ENCODE peak calls at places on chromosomes 3 and 15, in five cellular contexts. One of them, this sample, is unnamed.
A peak's percentile ranks its signal among the peaks of the same experiment; 100 is the strongest.

GRCh38 chr15:66729339-66729951 is 27.4 kb downstream of the SMAD6 start:
- DNase-seq in ovary: no peak
- DNase-seq in spleen: no peak
- DNase-seq in A549: no peak
- DNase-seq in transverse colon: no peak
- DNase-seq in this sample: no peak

GRCh38 chr15:31446546-31446945 is 119.9 kb downstream of the KLF13 start:
- DNase-seq in A549: no peak
- DNase-seq in transverse colon: no peak
- DNase-seq in ovary: no peak
- DNase-seq in spleen: peak; percentile 35
- DNase-seq in this sample: no peak

GRCh38 chr3:181966387-181966786 is 254.7 kb downstream of the SOX2 start:
- DNase-seq in spleen: no peak
- DNase-seq in transverse colon: no peak
- DNase-seq in ovary: no peak
- DNase-seq in A549: no peak
- DNase-seq in this sample: no peak

GRCh38 chr3:123349566-123350450 is 99.1 kb downstream of the ADCY5 start:
- DNase-seq in A549: no peak
- DNase-seq in ovary: peak; percentile 28
- DNase-seq in transverse colon: no peak
- DNase-seq in spleen: peak; percentile 48
- DNase-seq in this sample: no peak

GRCh38 chr15:26261966-26262365 is 398.8 kb upstream of the ATP10A start:
- DNase-seq in spleen: no peak
- DNase-seq in ovary: no peak
- DNase-seq in A549: no peak
- DNase-seq in transverse colon: no peak
- DNase-seq in this sample: no peak

GRCh38 chr15:98597666-98598065 is 50.7 kb upstream of the IGF1R start:
- DNase-seq in A549: no peak
- DNase-seq in transverse colon: no peak
- DNase-seq in spleen: no peak
- DNase-seq in ovary: no peak
- DNase-seq in this sample: no peak

GRCh38 chr3:97687734-97688133 is 76.8 kb upstream of the ARL6 start:
- DNase-seq in A549: no peak
- DNase-seq in ovary: no peak
- DNase-seq in transverse colon: no peak
- DNase-seq in spleen: no peak
- DNase-seq in this sample: no peak

GRCh38 chr3:62119139-62119538 is 254.2 kb downstream of the FEZF2 start:
- DNase-seq in ovary: no peak
- DNase-seq in transverse colon: no peak
- DNase-seq in spleen: no peak
- DNase-seq in A549: no peak
- DNase-seq in this sample: no peak

GRCh38 chr3:191366675-191367074 is 36.3 kb upstream of the UTS2B start:
- DNase-seq in spleen: no peak
- DNase-seq in ovary: no peak
- DNase-seq in transverse colon: no peak
- DNase-seq in A549: no peak
- DNase-seq in this sample: no peak

GRCh38 chr3:23402728-23403505 is 199.8 kb downstream of the UBE2E2 start:
- DNase-seq in transverse colon: no peak
- DNase-seq in A549: no peak
- DNase-seq in spleen: no peak
- DNase-seq in ovary: no peak
- DNase-seq in this sample: no peak

DNA sequence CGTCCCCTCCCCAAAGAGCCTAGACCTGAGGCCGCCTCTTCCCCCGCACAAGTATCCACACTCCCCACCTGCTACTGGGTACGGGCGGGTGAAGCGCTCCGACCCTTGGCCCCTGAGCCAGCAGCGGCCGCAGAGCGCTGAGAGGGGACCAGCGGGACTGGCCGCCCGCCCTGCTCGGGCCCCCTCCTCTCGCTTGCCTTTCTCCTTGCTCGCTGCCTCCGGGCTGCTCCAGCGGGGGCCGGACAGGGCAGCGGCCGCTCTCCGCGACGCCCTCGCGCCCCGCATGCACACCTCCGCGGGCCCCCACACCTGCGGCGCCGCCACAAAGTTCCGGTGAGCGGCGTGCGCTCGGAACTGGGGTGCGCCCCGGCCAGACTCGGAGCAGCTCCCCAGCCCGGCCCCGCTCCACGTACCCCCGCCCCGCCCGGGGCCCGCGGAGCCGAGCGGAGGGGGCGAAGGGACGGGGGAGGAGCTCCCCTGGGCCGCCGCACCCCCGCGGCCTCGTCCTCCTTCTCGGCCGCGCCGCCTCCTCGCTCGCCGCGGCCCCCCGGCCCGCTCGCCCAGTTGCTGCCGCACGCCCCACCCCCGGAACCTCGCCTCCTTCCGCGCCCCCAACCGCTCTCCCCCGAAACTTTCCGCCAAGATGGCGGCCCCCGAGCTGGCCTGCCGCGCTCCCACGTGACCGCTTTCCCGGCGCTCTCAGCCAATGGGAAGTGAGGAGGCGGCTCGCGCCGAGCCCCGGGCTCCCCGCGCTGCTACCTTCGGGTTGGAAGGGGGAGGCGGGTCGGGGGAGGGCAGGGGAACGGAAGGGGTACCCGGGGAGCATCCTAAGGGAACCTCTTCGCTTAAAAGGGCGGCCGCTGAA is 704 bp downstream of the DLG1 start:
- DNase-seq in ovary: peak; percentile 91
- DNase-seq in A549: peak; percentile 83
- DNase-seq in transverse colon: peak; percentile 92
- DNase-seq in spleen: peak; percentile 97
- DNase-seq in this sample: peak; percentile 91
- TF ChIP-seq POLR2A in ovary: no peak
- TF ChIP-seq POLR2A in A549: peak; percentile 37
- TF ChIP-seq POLR2A in transverse colon: peak; percentile 31
- TF ChIP-seq POLR2A in spleen: no peak
- TF ChIP-seq POLR2A in this sample: no peak

GRCh38 chr3:197002701-197003454 is 26.7 kb downstream of the MELTF start:
- DNase-seq in A549: peak; percentile 64
- DNase-seq in ovary: peak; percentile 88
- DNase-seq in spleen: peak; percentile 96
- DNase-seq in transverse colon: peak; percentile 91
- DNase-seq in this sample: peak; percentile 92
- H3K4me3 ChIP-seq in A549: peak overlapping the region; percentile 54
- H3K4me3 ChIP-seq in ovary: peak overlapping the region; percentile 56
- H3K4me3 ChIP-seq in spleen: peak overlapping the region; percentile 35
- H3K4me3 ChIP-seq in transverse colon: peak overlapping the region; percentile 54
- H3K4me3 ChIP-seq in this sample: peak overlapping the region; percentile 61

GRCh38 chr15:29671308-29671981 is 150.8 kb downstream of the TJP1 start:
- DNase-seq in ovary: no peak
- DNase-seq in spleen: no peak
- DNase-seq in A549: no peak
- DNase-seq in transverse colon: no peak
- DNase-seq in this sample: no peak
- TF ChIP-seq POLR2A in ovary: no peak
- TF ChIP-seq POLR2A in spleen: no peak
- TF ChIP-seq POLR2A in A549: no peak
- TF ChIP-seq POLR2A in transverse colon: peak; percentile 43
- TF ChIP-seq POLR2A in this sample: no peak

GRCh38 chr3:76684946-76685345 is 355.0 kb upstream of the ROBO2 start:
- DNase-seq in transverse colon: no peak
- DNase-seq in ovary: no peak
- DNase-seq in A549: no peak
- DNase-seq in spleen: no peak
- DNase-seq in this sample: no peak

GRCh38 chr3:76683256-76683655 is 356.6 kb upstream of the ROBO2 start:
- DNase-seq in transverse colon: no peak
- DNase-seq in ovary: no peak
- DNase-seq in A549: no peak
- DNase-seq in spleen: no peak
- DNase-seq in this sample: no peak

GRCh38 chr3:76687019-76687418 is 352.9 kb upstream of the ROBO2 start:
- DNase-seq in transverse colon: no peak
- DNase-seq in spleen: no peak
- DNase-seq in A549: no peak
- DNase-seq in ovary: no peak
- DNase-seq in this sample: no peak

DNA sequence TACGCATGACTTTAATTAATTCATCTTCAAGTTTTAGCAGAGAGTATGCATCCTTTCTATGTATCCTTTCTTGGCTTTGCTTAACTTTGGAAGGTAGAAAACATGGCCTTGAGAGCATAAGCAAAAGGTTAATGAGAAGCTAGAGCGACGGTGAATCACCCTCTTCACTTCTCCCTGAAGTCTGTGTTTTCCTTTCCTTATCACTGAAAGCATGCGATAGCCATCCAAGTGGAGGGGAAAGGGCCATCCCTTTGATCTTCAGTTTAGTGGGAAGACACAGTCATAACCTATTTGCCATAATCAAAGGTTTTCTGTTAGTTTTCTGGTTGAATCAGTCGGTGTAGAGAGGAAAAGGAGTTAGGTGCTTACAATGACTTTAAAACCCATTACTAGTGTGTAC is 354.0 kb upstream of the ROBO2 start:
- DNase-seq in A549: peak; percentile 4
- DNase-seq in ovary: no peak
- DNase-seq in transverse colon: no peak
- DNase-seq in spleen: no peak
- DNase-seq in this sample: no peak
- H3K4me3 ChIP-seq in A549: no peak overlapping the region
- H3K4me3 ChIP-seq in ovary: no peak overlapping the region
- H3K4me3 ChIP-seq in transverse colon: no peak overlapping the region
- H3K4me3 ChIP-seq in spleen: no peak overlapping the region
- H3K4me3 ChIP-seq in this sample: no peak overlapping the region

GRCh38 chr3:71392277-71392676 is 191.3 kb downstream of the FOXP1 start:
- DNase-seq in A549: no peak
- DNase-seq in transverse colon: no peak
- DNase-seq in ovary: no peak
- DNase-seq in spleen: no peak
- DNase-seq in this sample: no peak

GRCh38 chr3:71389191-71389590 is 194.3 kb downstream of the FOXP1 start:
- DNase-seq in transverse colon: peak; percentile 32
- DNase-seq in ovary: no peak
- DNase-seq in A549: no peak
- DNase-seq in spleen: no peak
- DNase-seq in this sample: no peak

GRCh38 chr3:71391361-71391760 is 192.2 kb downstream of the FOXP1 start:
- DNase-seq in spleen: no peak
- DNase-seq in transverse colon: no peak
- DNase-seq in ovary: no peak
- DNase-seq in A549: no peak
- DNase-seq in this sample: no peak

GRCh38 chr3:71388535-71389120 is 194.9 kb downstream of the FOXP1 start:
- DNase-seq in ovary: no peak
- DNase-seq in A549: no peak
- DNase-seq in transverse colon: no peak
- DNase-seq in spleen: no peak
- DNase-seq in this sample: no peak

DNA sequence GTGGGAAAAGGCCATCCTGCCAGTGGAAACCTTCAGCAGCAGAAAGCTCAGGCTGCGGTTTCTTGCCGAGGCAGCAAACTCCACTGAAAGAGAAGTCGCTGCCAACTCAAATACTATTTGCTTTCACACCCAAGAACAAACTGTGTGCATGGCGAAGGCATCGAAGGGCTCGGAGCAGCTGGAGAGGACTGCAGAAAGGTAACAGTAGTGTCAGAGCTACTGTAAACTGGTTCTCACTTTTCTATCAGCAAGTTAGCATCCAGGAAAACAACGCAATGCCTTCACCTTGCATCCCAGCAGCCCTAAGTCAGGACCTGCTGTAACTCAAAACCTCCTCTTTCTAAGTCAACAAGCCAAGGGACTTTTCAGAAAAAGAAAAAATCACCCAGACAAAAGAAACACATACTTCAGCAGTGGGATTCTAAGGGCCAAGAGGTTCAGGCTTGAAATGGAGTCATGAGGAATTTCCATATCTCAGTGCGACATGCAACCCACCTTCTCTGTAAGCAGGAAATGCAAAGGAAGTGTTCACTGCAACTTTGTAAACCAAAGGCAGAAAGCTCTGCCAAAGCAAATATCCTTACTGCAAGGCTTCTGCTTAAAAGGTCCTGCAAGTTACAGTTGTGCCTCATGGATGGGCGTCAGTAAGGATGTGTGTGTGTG is 193.5 kb downstream of the FOXP1 start:
- DNase-seq in spleen: peak; percentile 78
- DNase-seq in ovary: peak; percentile 51
- DNase-seq in transverse colon: peak; percentile 67
- DNase-seq in A549: peak; percentile 41
- DNase-seq in this sample: peak; percentile 74
- TF ChIP-seq POLR2A in spleen: no peak
- TF ChIP-seq POLR2A in ovary: no peak
- TF ChIP-seq POLR2A in transverse colon: no peak
- TF ChIP-seq POLR2A in A549: no peak
- TF ChIP-seq POLR2A in this sample: no peak

GRCh38 chr3:32835943-32836342 is 18.1 kb downstream of the TRIM71 start:
- DNase-seq in A549: no peak
- DNase-seq in ovary: no peak
- DNase-seq in spleen: no peak
- DNase-seq in transverse colon: no peak
- DNase-seq in this sample: no peak
- H3K4me3 ChIP-seq in A549: no peak overlapping the region
- H3K4me3 ChIP-seq in ovary: no peak overlapping the region
- H3K4me3 ChIP-seq in spleen: no peak overlapping the region
- H3K4me3 ChIP-seq in transverse colon: no peak overlapping the region
- H3K4me3 ChIP-seq in this sample: no peak overlapping the region

GRCh38 chr3:133661454-133662255 is at the start of gene TOPBP1:
- DNase-seq in A549: peak; percentile 64
- DNase-seq in transverse colon: peak; percentile 88
- DNase-seq in ovary: peak; percentile 85
- DNase-seq in spleen: peak; percentile 97
- DNase-seq in this sample: peak; percentile 85

GRCh38 chr3:133667118-133667517 is 5.4 kb upstream of the TOPBP1 start:
- DNase-seq in spleen: no peak
- DNase-seq in ovary: no peak
- DNase-seq in A549: no peak
- DNase-seq in transverse colon: no peak
- DNase-seq in this sample: no peak

GRCh38 chr3:133663569-133664313 is 2.0 kb upstream of the TOPBP1 start:
- DNase-seq in A549: peak; percentile 72
- DNase-seq in spleen: no peak
- DNase-seq in transverse colon: no peak
- DNase-seq in ovary: no peak
- DNase-seq in this sample: no peak

GRCh38 chr3:133659806-133660205 is 1.9 kb downstream of the TOPBP1 start:
- DNase-seq in spleen: no peak
- DNase-seq in A549: no peak
- DNase-seq in ovary: no peak
- DNase-seq in transverse colon: no peak
- DNase-seq in this sample: no peak

GRCh38 chr3:133662256-133662773 is 574 bp upstream of the TOPBP1 start:
- DNase-seq in transverse colon: no peak
- DNase-seq in spleen: no peak
- DNase-seq in ovary: no peak
- DNase-seq in A549: peak; percentile 20
- DNase-seq in this sample: no peak
- TF ChIP-seq POLR2A in transverse colon: no peak
- TF ChIP-seq POLR2A in spleen: no peak
- TF ChIP-seq POLR2A in ovary: no peak
- TF ChIP-seq POLR2A in A549: no peak
- TF ChIP-seq POLR2A in this sample: no peak